ENCODE peak calls at places on chromosomes 6 and 20, in five cellular contexts. G, Y, U, K and P are unnamed samples.

GRCh38 chr6:14200047-14200446 is 82.5 kb downstream of the CD83 start:
- DNase-seq in K (no peak), G (no peak), Y (no peak), U (peak), P (no peak)

GRCh38 chr6:83815631-83816030 is 37.5 kb upstream of the RIPPLY2 start:
- DNase-seq in K (no peak), G (no peak), Y (no peak), U (peak), P (no peak)

GRCh38 chr20:37804584-37805566 is 98.1 kb upstream of the VSTM2L start:
- DNase-seq in K (no peak), U (no peak), G (no peak), Y (peak), P (no peak)

GRCh38 chr6:122995930-122996796 is at the start of gene CLVS2:
- DNase-seq in G (no peak), K (no peak), Y (peak), U (peak), P (no peak)

GRCh38 chr6:32852844-32853540 is 512 bp downstream of the TAP1 start:
- DNase-seq in K (peak), U (peak), Y (no peak), G (peak), P (peak)

GRCh38 chr6:15987569-15987968 is 141.3 kb upstream of the MYLIP start:
- DNase-seq in G (no peak), K (no peak), U (no peak), Y (no peak), P (no peak)

GRCh38 chr6:106077881-106078280 is 8.3 kb upstream of the PRDM1 start:
- DNase-seq in U (no peak), K (no peak), Y (no peak), G (no peak), P (no peak)

GRCh38 chr6:47352169-47352568 is 42.5 kb upstream of the TNFRSF21 start:
- DNase-seq in G (no peak), K (no peak), U (no peak), Y (no peak), P (no peak)

GRCh38 chr6:94389218-94389617 is 969.9 kb upstream of the EPHA7 start:
- DNase-seq in G (no peak), K (no peak), U (peak), Y (no peak), P (no peak)

GRCh38 chr20:47612670-47613069 is 111.0 kb downstream of the NCOA3 start:
- DNase-seq in G (no peak), Y (no peak), K (no peak), U (no peak), P (no peak)

GRCh38 chr6:111653961-111654360 is 48.3 kb upstream of the TRAF3IP2 start:
- DNase-seq in Y (no peak), G (no peak), K (no peak), U (no peak), P (no peak)

GRCh38 chr6:157669747-157670216 is 153.3 kb upstream of the SNX9 start:
- DNase-seq in G (peak), Y (peak), K (peak), U (peak), P (peak)

GRCh38 chr6:139941826-139942225 is 567.4 kb upstream of the CITED2 start:
- DNase-seq in Y (no peak), K (no peak), G (no peak), U (no peak), P (no peak)

GRCh38 chr6:18280084-18280483 is 15.8 kb upstream of the DEK start:
- DNase-seq in G (no peak), K (no peak), Y (no peak), U (peak), P (no peak)

GRCh38 chr20:38842558-38842981 is 37.1 kb downstream of the PPP1R16B start:
- DNase-seq in K (no peak), G (no peak), U (no peak), Y (no peak), P (peak)

GRCh38 chr20:24443436-24443835 is 26.0 kb upstream of the SYNDIG1 start:
- DNase-seq in G (no peak), K (no peak), U (no peak), Y (no peak), P (no peak)

GRCh38 chr20:63819224-63819917 is 11.7 kb downstream of the ZBTB46 start:
- DNase-seq in G (no peak), U (no peak), K (no peak), Y (no peak), P (no peak)

GRCh38 chr6:15429146-15430110 is 183.6 kb downstream of the JARID2 start:
- DNase-seq in G (no peak), K (no peak), Y (no peak), U (peak), P (no peak)

GRCh38 chr6:157432861-157433260 is 51.9 kb downstream of the ZDHHC14 start:
- DNase-seq in U (no peak), Y (no peak), G (no peak), K (no peak), P (no peak)

GRCh38 chr6:90548001-90548400 is 38.9 kb downstream of the MAP3K7 start:
- DNase-seq in Y (no peak), G (no peak), K (no peak), U (no peak), P (no peak)

GRCh38 chr6:81241717-81242116 is 510.8 kb downstream of the TENT5A start:
- DNase-seq in G (no peak), Y (no peak), U (peak), K (no peak), P (no peak)

GRCh38 chr6:34028691-34029360 is 117.1 kb downstream of the GRM4 start:
- DNase-seq in G (no peak), Y (no peak), U (no peak), K (no peak), P (no peak)

GRCh38 chr6:43579171-43579570 is 3.2 kb downstream of the POLH start:
- DNase-seq in U (peak), K (no peak), G (no peak), Y (no peak), P (no peak)

GRCh38 chr6:14053776-14054175 is 63.8 kb upstream of the CD83 start:
- DNase-seq in K (no peak), U (peak), G (no peak), Y (no peak), P (no peak)

GRCh38 chr20:50085481-50086365 is 27.2 kb downstream of the UBE2V1 start:
- DNase-seq in K (peak), Y (no peak), G (peak), U (peak), P (no peak)

GRCh38 chr20:56760610-56761009 is 131.5 kb downstream of the TFAP2C start:
- DNase-seq in G (no peak), Y (no peak), U (peak), K (no peak), P (no peak)

GRCh38 chr6:14079433-14079832 is 38.1 kb upstream of the CD83 start:
- DNase-seq in G (no peak), Y (no peak), U (peak), K (no peak), P (no peak)

GRCh38 chr6:36929607-36930006 is 24.9 kb upstream of the PI16 start:
- DNase-seq in U (peak), G (no peak), Y (no peak), K (no peak), P (no peak)

GRCh38 chr20:57055345-57055744 is 211.1 kb downstream of the BMP7 start:
- DNase-seq in U (no peak), G (no peak), Y (no peak), K (no peak), P (no peak)

GRCh38 chr6:116847234-116847633 is 18.4 kb upstream of the GPRC6A start:
- DNase-seq in Y (no peak), G (no peak), U (peak), K (no peak), P (no peak)

GRCh38 chr6:133634474-133634873 is 254.4 kb upstream of the TCF21 start:
- DNase-seq in K (no peak), Y (no peak), U (no peak), G (no peak), P (no peak)

GRCh38 chr6:815348-815738 is 122.4 kb upstream of the EXOC2 start:
- DNase-seq in Y (no peak), U (no peak), K (no peak), G (no peak), P (no peak)

GRCh38 chr6:113662049-113662655 is 195.0 kb upstream of the MARCKS start:
- DNase-seq in U (no peak), K (no peak), G (no peak), Y (no peak), P (no peak)

GRCh38 chr6:42451595-42452170 is at the start of gene TRERF1:
- DNase-seq in K (peak), U (peak), Y (peak), G (peak), P (no peak)

GRCh38 chr6:75986935-75987334 is 85.5 kb downstream of the IMPG1 start:
- DNase-seq in G (no peak), K (no peak), Y (no peak), U (no peak), P (no peak)
- H3K27ac ChIP-seq in G (no peak), K (no peak), Y (no peak), U (no peak), P (no peak)

GRCh38 chr6:148969271-148969666 is 222.4 kb downstream of the UST start:
- DNase-seq in Y (no peak), K (no peak), G (no peak), U (no peak), P (no peak)

GRCh38 chr6:148969679-148970078 is 222.8 kb downstream of the UST start:
- DNase-seq in G (no peak), U (no peak), K (no peak), Y (no peak), P (no peak)

GRCh38 chr6:148967128-148967527 is 220.3 kb downstream of the UST start:
- DNase-seq in U (no peak), Y (no peak), G (no peak), K (no peak), P (no peak)

GRCh38 chr6:148967546-148967945 is 220.7 kb downstream of the UST start:
- DNase-seq in Y (no peak), K (no peak), G (no peak), U (no peak), P (no peak)

DNA sequence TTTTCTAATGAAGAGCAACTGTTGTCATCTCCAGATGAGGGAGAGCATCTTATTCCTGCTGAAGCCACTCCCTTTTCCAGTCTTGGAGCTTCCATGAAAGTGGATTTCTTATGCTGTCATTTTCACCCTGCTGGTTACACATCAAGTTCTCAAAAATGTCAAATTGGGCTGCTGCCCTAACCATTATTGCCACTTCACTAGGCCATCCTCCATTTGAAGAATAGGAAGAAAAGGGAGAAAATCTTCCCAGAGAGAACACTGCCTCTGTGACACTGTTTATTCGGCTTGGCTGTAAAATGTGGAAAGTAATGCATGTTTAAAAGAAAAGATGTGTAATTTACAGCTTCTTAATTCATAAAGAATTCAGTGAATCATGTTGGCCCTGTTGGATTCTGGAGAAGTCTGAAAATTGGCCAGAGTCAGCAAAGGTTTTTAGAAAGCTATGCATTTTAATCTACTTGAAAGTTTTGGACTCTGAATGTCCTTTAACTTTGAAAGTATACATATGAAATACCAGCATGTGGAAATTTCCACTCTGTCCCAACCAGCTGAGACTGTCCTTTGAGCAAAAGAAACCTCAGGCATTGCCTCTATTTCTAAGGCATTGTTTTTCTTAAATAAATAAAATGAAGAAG is 221.9 kb downstream of the UST start:
- DNase-seq in K (no peak), G (no peak), Y (no peak), U (no peak), P (no peak)
- TF ChIP-seq CTCF in K (no peak), G (no peak), Y (no peak), U (no peak), P (no peak)

GRCh38 chr6:31797607-31798006 is 2.1 kb upstream of the VARS1 start:
- DNase-seq in U (no peak), K (no peak), Y (no peak), G (no peak), P (no peak)
- H3K4me3 ChIP-seq in U (no peak), K (no peak), Y (no peak), G (no peak), P (no peak)

GRCh38 chr20:45701873-45702272 is at the start of gene WFDC13:
- DNase-seq in Y (no peak), K (no peak), U (no peak), G (no peak), P (no peak)
- H3K27ac ChIP-seq in Y (no peak), K (no peak), U (no peak), G (no peak), P (no peak)

DNA sequence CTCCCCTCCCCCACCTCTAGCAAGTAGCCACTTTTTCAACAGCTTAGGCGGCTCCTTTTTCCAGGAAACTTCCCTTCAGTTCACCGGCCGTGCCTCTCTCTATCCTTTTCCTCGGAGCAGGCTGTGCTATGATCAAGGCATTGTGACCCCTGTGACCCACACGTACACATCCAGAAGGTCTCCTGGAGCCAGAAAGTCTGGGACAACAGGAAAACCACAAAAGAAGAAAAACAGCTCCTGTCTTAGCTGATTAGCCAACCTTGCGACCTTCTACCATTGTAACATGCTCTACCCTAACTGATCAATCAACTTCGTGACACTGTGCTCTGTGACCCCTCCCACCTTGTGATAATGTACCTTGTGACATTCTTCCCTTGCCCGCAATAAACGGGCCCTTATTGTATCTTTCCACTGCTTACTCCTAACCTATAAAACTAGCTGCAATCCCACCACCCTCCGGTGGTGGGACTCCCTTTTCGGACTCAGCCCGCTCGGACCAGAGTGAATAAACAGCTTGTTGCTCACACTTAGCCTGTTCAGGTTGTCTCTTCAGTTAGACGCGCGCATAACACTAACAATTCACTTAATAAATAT is 24.2 kb downstream of the ZNF311 start:
- DNase-seq in K (no peak), U (peak), G (peak), Y (no peak), P (no peak)
- TF ChIP-seq CTCF in K (peak), U (no peak), G (no peak), Y (no peak), P (peak)

GRCh38 chr20:35657271-35657670 is 7.4 kb downstream of the CPNE1 start:
- DNase-seq in U (no peak), K (no peak), G (no peak), Y (no peak), P (no peak)
- H3K4me3 ChIP-seq in U (no peak), K (no peak), G (no peak), Y (no peak), P (no peak)